ENCODE peak calls at places on chromosomes 12 and 14, in four cellular contexts. M, J, V and L are unnamed samples.

GRCh38 chr12:10956085-10956484 is 17.0 kb upstream of the TAS2R14 start:
- DNase-seq in M (no peak), J (no peak), V (no peak), L (no peak)

GRCh38 chr12:30180602-30181001 is 396.9 kb upstream of the TMTC1 start:
- DNase-seq in J (no peak), M (no peak), V (no peak), L (no peak)

GRCh38 chr14:99727096-99727870 is 43.2 kb downstream of the CYP46A1 start:
- DNase-seq in M (no peak), J (no peak), V (no peak), L (no peak)

GRCh38 chr12:5371636-5372035 is 60.3 kb upstream of the NTF3 start:
- DNase-seq in V (no peak), J (no peak), M (no peak), L (no peak)

GRCh38 chr12:14275886-14276285 is 89.6 kb upstream of the ATF7IP start:
- DNase-seq in J (no peak), M (no peak), V (no peak), L (no peak)

GRCh38 chr12:65630555-65630954 is 193.7 kb upstream of the HMGA2 start:
- DNase-seq in V (no peak), J (no peak), M (no peak), L (no peak)

GRCh38 chr12:105580841-105581352 is 250.4 kb downstream of the C12orf75 start:
- DNase-seq in J (no peak), M (no peak), V (no peak), L (no peak)

GRCh38 chr14:105931808-105932483 is 405.6 kb downstream of the TMEM121 start:
- DNase-seq in V (no peak), M (no peak), J (no peak), L (no peak)

GRCh38 chr12:6765048-6765633 is 1.0 kb upstream of the PTMS start:
- DNase-seq in V (no peak), M (no peak), J (no peak), L (peak)

GRCh38 chr12:47754881-47755280 is 3.8 kb downstream of the RAPGEF3 start:
- DNase-seq in M (no peak), V (no peak), J (no peak), L (no peak)

GRCh38 chr12:75130811-75131210 is 78.8 kb downstream of the KCNC2 start:
- DNase-seq in M (no peak), J (peak), V (no peak), L (peak)

GRCh38 chr12:10186299-10186698 is 7.5 kb downstream of the TMEM52B start:
- DNase-seq in J (no peak), V (no peak), M (no peak), L (no peak)

GRCh38 chr14:72060917-72061316 is 128.7 kb downstream of the RGS6 start:
- DNase-seq in J (no peak), V (no peak), M (no peak), L (no peak)

GRCh38 chr12:93032748-93033147 is 103.7 kb upstream of the EEA1 start:
- DNase-seq in V (no peak), J (no peak), M (no peak), L (no peak)

GRCh38 chr12:2944401-2945047 is 14.7 kb upstream of the TEAD4 start:
- DNase-seq in V (peak), M (no peak), J (peak), L (peak)

GRCh38 chr12:80553316-80553715 is 109.3 kb downstream of the PTPRQ start:
- DNase-seq in M (no peak), V (no peak), J (no peak), L (no peak)

GRCh38 chr12:77213316-77213715 is 147.9 kb upstream of the E2F7 start:
- DNase-seq in J (peak), M (no peak), V (no peak), L (no peak)

GRCh38 chr14:98959958-98960616 is 311.9 kb downstream of the BCL11B start:
- DNase-seq in J (no peak), M (no peak), V (no peak), L (no peak)

GRCh38 chr14:101357038-101357437 is 204.3 kb upstream of the DIO3 start:
- DNase-seq in J (no peak), M (no peak), V (no peak), L (no peak)

GRCh38 chr12:14779834-14780233 is 23.4 kb downstream of the WBP11 start:
- DNase-seq in J (no peak), V (no peak), M (no peak), L (no peak)

GRCh38 chr12:50322196-50322595 is 38.9 kb upstream of the LIMA1 start:
- DNase-seq in M (no peak), J (no peak), V (no peak), L (no peak)

GRCh38 chr14:67539116-67539515 is 6.0 kb downstream of the PLEKHH1 start:
- DNase-seq in M (no peak), V (no peak), J (no peak), L (no peak)

GRCh38 chr14:88078525-88078924 is 73.6 kb downstream of the GPR65 start:
- DNase-seq in J (no peak), V (no peak), M (no peak), L (no peak)

GRCh38 chr12:69657376-69658137 is 41.5 kb downstream of the BEST3 start:
- DNase-seq in V (no peak), M (no peak), J (no peak), L (no peak)

GRCh38 chr12:12803186-12803585 is 10.0 kb upstream of the DDX47 start:
- DNase-seq in M (no peak), J (peak), V (no peak), L (no peak)

GRCh38 chr14:36702484-36702883 is 40.8 kb downstream of the PAX9 start:
- DNase-seq in V (no peak), M (no peak), J (no peak), L (no peak)

GRCh38 chr14:96165493-96166474 is 38.9 kb upstream of the BDKRB2 start:
- DNase-seq in V (no peak), M (no peak), J (no peak), L (no peak)

GRCh38 chr12:109612975-109613502 is 39.4 kb downstream of the MVK start:
- DNase-seq in M (no peak), J (no peak), V (peak), L (no peak)

GRCh38 chr12:100348657-100349454 is 8.0 kb upstream of the SLC17A8 start:
- DNase-seq in V (no peak), M (no peak), J (peak), L (peak)

GRCh38 chr14:21978184-21978998 is 304.8 kb upstream of the OR4E1 start:
- DNase-seq in M (no peak), V (peak), J (peak), L (no peak)

GRCh38 chr12:55068416-55069010 is 48.7 kb downstream of the NEUROD4 start:
- DNase-seq in M (peak), V (peak), J (peak), L (peak)

GRCh38 chr14:100747021-100747586 is 20.4 kb downstream of the DLK1 start:
- DNase-seq in V (no peak), M (peak), J (no peak), L (no peak)

GRCh38 chr12:119115296-119115905 is 63.3 kb upstream of the HSPB8 start:
- DNase-seq in V (peak), J (peak), M (no peak), L (no peak)

GRCh38 chr14:67940894-67941455 is 121.4 kb downstream of the RAD51B start:
- DNase-seq in J (no peak), V (no peak), M (no peak), L (no peak)

GRCh38 chr14:90645842-90646443 is 170.3 kb downstream of the TTC7B start:
- DNase-seq in V (peak), J (no peak), M (no peak), L (no peak)

GRCh38 chr12:128543493-128543892 is 276.5 kb downstream of the TMEM132C start:
- DNase-seq in M (no peak), J (no peak), V (no peak), L (no peak)

GRCh38 chr12:126397071-126397571 is 1331.9 kb downstream of the AACS start:
- DNase-seq in M (no peak), V (no peak), J (no peak), L (no peak)